ENCODE peak calls at places on chromosomes 7 and 10, in six cellular contexts. One of them, this sample, is unnamed.

GRCh38 chr7:17530741-17531417 is 232.4 kb downstream of the AHR start:
- DNase-seq in endothelial cell: no peak
- DNase-seq in ELR: peak; percentile 51
- DNase-seq in lower leg skin: no peak
- DNase-seq in NCI-H524 treated with DMSO at 0.1 percent for 48 hours: no peak
- DNase-seq in sigmoid colon: no peak
- DNase-seq in this sample: no peak

GRCh38 chr10:114932945-114933344 is 5.0 kb upstream of the TRUB1 start:
- DNase-seq in NCI-H524 treated with DMSO at 0.1 percent for 48 hours: no peak
- DNase-seq in sigmoid colon: no peak
- DNase-seq in lower leg skin: no peak
- DNase-seq in endothelial cell: no peak
- DNase-seq in ELR: no peak
- DNase-seq in this sample: no peak

GRCh38 chr7:82362129-82362528 is 81.4 kb downstream of the CACNA2D1 start:
- DNase-seq in lower leg skin: no peak
- DNase-seq in endothelial cell: no peak
- DNase-seq in ELR: peak; percentile 72
- DNase-seq in NCI-H524 treated with DMSO at 0.1 percent for 48 hours: no peak
- DNase-seq in sigmoid colon: no peak
- DNase-seq in this sample: no peak

GRCh38 chr7:47771990-47772360 is 176.3 kb downstream of the PKD1L1 start:
- DNase-seq in sigmoid colon: no peak
- DNase-seq in endothelial cell: no peak
- DNase-seq in ELR: no peak
- DNase-seq in lower leg skin: no peak
- DNase-seq in NCI-H524 treated with DMSO at 0.1 percent for 48 hours: no peak
- DNase-seq in this sample: no peak

GRCh38 chr7:142603870-142604448 is 145.3 kb upstream of the PRSS1 start:
- DNase-seq in endothelial cell: peak; percentile 62
- DNase-seq in lower leg skin: no peak
- DNase-seq in sigmoid colon: no peak
- DNase-seq in NCI-H524 treated with DMSO at 0.1 percent for 48 hours: no peak
- DNase-seq in ELR: peak; percentile 79
- DNase-seq in this sample: no peak

GRCh38 chr7:137755846-137756685 is 90.7 kb downstream of the DGKI start:
- DNase-seq in NCI-H524 treated with DMSO at 0.1 percent for 48 hours: no peak
- DNase-seq in ELR: no peak
- DNase-seq in endothelial cell: no peak
- DNase-seq in lower leg skin: no peak
- DNase-seq in sigmoid colon: no peak
- DNase-seq in this sample: no peak

GRCh38 chr10:69904533-69904932 is 102.8 kb downstream of the COL13A1 start:
- DNase-seq in ELR: no peak
- DNase-seq in endothelial cell: no peak
- DNase-seq in sigmoid colon: no peak
- DNase-seq in NCI-H524 treated with DMSO at 0.1 percent for 48 hours: no peak
- DNase-seq in lower leg skin: no peak
- DNase-seq in this sample: no peak

GRCh38 chr7:134337980-134338379 is 21.2 kb upstream of the SLC35B4 start:
- DNase-seq in sigmoid colon: no peak
- DNase-seq in NCI-H524 treated with DMSO at 0.1 percent for 48 hours: no peak
- DNase-seq in lower leg skin: no peak
- DNase-seq in ELR: no peak
- DNase-seq in endothelial cell: no peak
- DNase-seq in this sample: no peak

GRCh38 chr7:1218541-1219165 is 14.0 kb upstream of the UNCX start:
- DNase-seq in NCI-H524 treated with DMSO at 0.1 percent for 48 hours: no peak
- DNase-seq in lower leg skin: no peak
- DNase-seq in endothelial cell: no peak
- DNase-seq in ELR: no peak
- DNase-seq in sigmoid colon: no peak
- DNase-seq in this sample: no peak

GRCh38 chr10:52229271-52229931 is 84.7 kb upstream of the DKK1 start:
- DNase-seq in sigmoid colon: no peak
- DNase-seq in NCI-H524 treated with DMSO at 0.1 percent for 48 hours: no peak
- DNase-seq in endothelial cell: no peak
- DNase-seq in ELR: peak; percentile 46
- DNase-seq in lower leg skin: no peak
- DNase-seq in this sample: no peak

GRCh38 chr7:131057524-131058065 is 270.1 kb upstream of the MKLN1 start:
- DNase-seq in endothelial cell: no peak
- DNase-seq in sigmoid colon: no peak
- DNase-seq in NCI-H524 treated with DMSO at 0.1 percent for 48 hours: no peak
- DNase-seq in lower leg skin: no peak
- DNase-seq in ELR: no peak
- DNase-seq in this sample: no peak

GRCh38 chr10:49394933-49395740 is 752 bp downstream of the DRGX start:
- DNase-seq in ELR: no peak
- DNase-seq in NCI-H524 treated with DMSO at 0.1 percent for 48 hours: no peak
- DNase-seq in endothelial cell: peak; percentile 22
- DNase-seq in sigmoid colon: no peak
- DNase-seq in lower leg skin: no peak
- DNase-seq in this sample: no peak

GRCh38 chr10:44647877-44648542 is 263.1 kb upstream of the CXCL12 start:
- DNase-seq in sigmoid colon: no peak
- DNase-seq in lower leg skin: no peak
- DNase-seq in endothelial cell: no peak
- DNase-seq in NCI-H524 treated with DMSO at 0.1 percent for 48 hours: no peak
- DNase-seq in ELR: no peak
- DNase-seq in this sample: no peak

GRCh38 chr10:130064783-130065182 is 45.8 kb downstream of the C10orf143 start:
- DNase-seq in lower leg skin: no peak
- DNase-seq in sigmoid colon: no peak
- DNase-seq in endothelial cell: no peak
- DNase-seq in NCI-H524 treated with DMSO at 0.1 percent for 48 hours: no peak
- DNase-seq in ELR: no peak
- DNase-seq in this sample: no peak